ENCODE peak calls at places on chromosomes 7 and 10, in six cellular contexts. J is dorsolateral prefrontal cortex; M is DND-41; V is HCT116; G is CD8-positive, alpha-beta memory T cell; U is suprapubic skin. B is an unnamed sample.
A peak's percentile ranks its signal among the peaks of the same experiment; 100 is the strongest.

GRCh38 chr10:131165092-131165491 is 146.4 kb downstream of the TCERG1L start:
- DNase-seq in J (no peak), M (no peak), V (no peak), G (no peak), U (no peak), B (no peak)

GRCh38 chr10:35005868-35006267 is 84.3 kb downstream of the CUL2 start:
- DNase-seq in J (no peak), M (no peak), V (no peak), G (no peak), U (no peak), B (no peak)

GRCh38 chr10:50409965-50410811 is 158.9 kb upstream of the ASAH2 start:
- DNase-seq in J (no peak), M (no peak), V (no peak), G (no peak), U (no peak), B (no peak)

GRCh38 chr10:33279276-33279675 is 55.2 kb downstream of the NRP1 start:
- DNase-seq in J (no peak), M (no peak), V (no peak), G (no peak), U (no peak), B (no peak)

GRCh38 chr7:4461511-4461910 is 220.6 kb upstream of the FOXK1 start:
- DNase-seq in J (no peak), M (no peak), V (no peak), G (no peak), U (no peak), B (no peak)

GRCh38 chr7:149423441-149423970 is 37.4 kb downstream of the ZNF777 start:
- DNase-seq in J (no peak), M (no peak), V (no peak), G (no peak), U (no peak), B (no peak)

GRCh38 chr7:15167912-15168311 is 265.4 kb upstream of the DGKB start:
- DNase-seq in J (no peak), M (no peak), V (no peak), G (no peak), U (no peak), B (no peak)

GRCh38 chr10:132096863-132097478 is 31.2 kb downstream of the JAKMIP3 start:
- DNase-seq in J (peak; percentile 26), M (no peak), V (no peak), G (no peak), U (no peak), B (no peak)

GRCh38 chr7:82700739-82701138 is 257.2 kb upstream of the CACNA2D1 start:
- DNase-seq in J (no peak), M (no peak), V (no peak), G (no peak), U (no peak), B (no peak)

GRCh38 chr10:450463-450862 is 239.0 kb downstream of the DIP2C start:
- DNase-seq in J (no peak), M (no peak), V (no peak), G (no peak), U (no peak), B (no peak)

GRCh38 chr7:2215851-2216250 is 16.9 kb downstream of the MAD1L1 start:
- DNase-seq in J (no peak), M (no peak), V (no peak), G (no peak), U (no peak), B (no peak)

GRCh38 chr7:33883566-33883965 is 21.8 kb upstream of the BMPER start:
- DNase-seq in J (no peak), M (no peak), V (no peak), G (no peak), U (no peak), B (no peak)

GRCh38 chr7:101854084-101854865 is 36.8 kb downstream of the CUX1 start:
- DNase-seq in J (no peak), M (no peak), V (no peak), G (no peak), U (no peak), B (no peak)

GRCh38 chr10:97277551-97277950 is 14.9 kb downstream of the ARHGAP19 start:
- DNase-seq in J (no peak), M (no peak), V (no peak), G (no peak), U (no peak), B (no peak)
- H3K27ac ChIP-seq in J (no peak overlapping the region), M (no peak overlapping the region), V (no peak overlapping the region), G (no peak overlapping the region), U (no peak overlapping the region), B (no peak overlapping the region)

DNA sequence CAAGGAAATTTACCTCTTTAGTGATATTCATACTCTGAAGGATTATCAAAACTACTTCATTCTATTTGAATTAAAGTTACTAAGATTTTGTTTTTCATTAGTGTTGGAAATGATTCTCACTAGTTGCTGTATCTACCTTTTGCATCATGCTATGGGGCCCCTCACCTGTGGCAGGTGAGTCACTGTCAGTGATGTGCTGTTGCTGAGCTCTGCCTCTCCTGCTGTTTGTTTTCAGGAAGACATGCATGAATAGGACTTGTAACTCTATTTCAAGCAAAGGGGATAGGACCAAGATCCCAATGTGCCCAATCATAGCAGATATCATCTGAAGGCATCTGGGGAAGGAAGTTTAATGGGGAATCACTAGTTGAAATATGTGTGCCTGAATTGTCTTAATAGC is 57.4 kb upstream of the AGR3 start:
- DNase-seq in J (no peak), M (no peak), V (no peak), G (no peak), U (no peak), B (no peak)
- H3K27ac ChIP-seq in J (no peak overlapping the region), M (no peak overlapping the region), V (no peak overlapping the region), G (no peak overlapping the region), U (no peak overlapping the region), B (no peak overlapping the region)

DNA sequence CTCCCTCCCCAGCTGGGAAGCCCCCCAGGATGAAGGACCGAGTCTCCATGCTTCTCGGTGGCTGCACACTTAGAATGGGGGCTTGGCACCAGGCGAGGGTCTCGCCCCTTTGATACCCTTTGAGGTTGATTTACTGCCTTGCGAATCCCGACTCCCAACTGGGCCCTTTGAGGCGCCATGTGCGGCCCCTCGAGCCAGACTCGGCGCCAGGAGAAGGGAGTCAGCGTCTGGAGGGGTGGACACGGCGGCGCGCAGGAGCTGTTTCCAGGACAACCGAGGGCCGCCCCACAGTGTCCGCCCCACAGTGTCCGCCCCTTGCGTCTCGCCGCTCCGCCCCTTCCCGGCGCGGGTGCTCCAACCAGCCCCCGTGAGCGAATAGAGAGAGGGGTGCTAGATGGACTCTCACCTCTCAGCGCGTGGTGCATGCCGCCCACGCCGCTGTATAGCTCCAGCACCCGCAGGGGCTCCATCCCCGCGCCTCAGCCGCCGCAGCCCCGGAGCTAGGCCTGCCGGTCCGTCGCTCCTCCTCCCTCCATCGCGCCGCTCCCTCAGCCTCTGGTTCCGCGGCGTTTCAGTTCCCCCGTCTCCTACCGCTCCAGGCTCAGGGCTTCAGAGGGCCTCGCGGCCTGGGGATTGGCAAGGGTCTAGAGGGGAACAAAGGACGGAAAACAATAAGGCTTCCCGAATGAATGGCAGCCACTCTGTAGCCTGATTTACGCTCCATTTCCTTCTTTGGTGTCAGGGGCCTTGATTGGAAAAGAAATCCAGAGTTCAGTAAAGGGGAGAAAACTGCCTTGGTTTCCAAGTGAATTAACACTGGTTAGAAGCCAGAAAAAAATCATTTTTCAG is at the start of gene TRDMT1:
- DNase-seq in J (peak; percentile 77), M (peak; percentile 83), V (peak; percentile 69), G (peak; percentile 70), U (peak; percentile 93), B (peak; percentile 73)
- H3K27ac ChIP-seq in J (peak within 1 kb of the TSS; percentile 93), M (peak within 1 kb of the TSS; percentile 89), V (peak within 1 kb of the TSS; percentile 74), G (peak within 1 kb of the TSS; percentile 95), U (peak within 1 kb of the TSS; percentile 97), B (peak within 1 kb of the TSS; percentile 90)

DNA sequence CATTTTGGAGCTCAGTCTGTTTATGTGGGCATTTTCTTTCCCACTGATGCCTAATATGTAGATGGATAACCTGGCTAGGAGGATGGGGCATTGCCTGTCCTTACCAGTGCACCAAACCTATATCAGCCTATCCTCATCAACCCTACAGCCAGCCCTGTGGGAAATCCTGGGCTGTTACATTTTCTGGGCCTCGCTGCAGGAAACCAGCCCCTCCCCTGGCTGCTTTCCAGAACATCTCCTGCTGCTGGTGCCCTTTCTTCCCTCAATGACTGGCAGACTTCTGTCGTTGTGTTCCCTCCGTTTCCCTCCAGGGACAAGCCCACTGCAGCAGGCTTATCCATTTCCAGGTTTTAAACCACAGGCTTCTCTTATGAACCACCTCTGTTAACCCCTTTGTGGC is 486.1 kb upstream of the COBL start:
- DNase-seq in J (no peak), M (no peak), V (no peak), G (no peak), U (no peak), B (no peak)
- H3K27ac ChIP-seq in J (no peak overlapping the region), M (no peak overlapping the region), V (no peak overlapping the region), G (no peak overlapping the region), U (no peak overlapping the region), B (no peak overlapping the region)

GRCh38 chr7:6435486-6436384 is 12.0 kb downstream of the DAGLB start:
- DNase-seq in J (peak; percentile 76), M (peak; percentile 86), V (no peak), G (peak; percentile 81), U (peak; percentile 85), B (peak; percentile 88)

GRCh38 chr7:6436385-6436685 is 11.4 kb downstream of the DAGLB start:
- DNase-seq in J (peak; percentile 56), M (peak; percentile 12), V (no peak), G (no peak), U (no peak), B (peak; percentile 39)

GRCh38 chr7:6440381-6440780 is 7.4 kb downstream of the DAGLB start:
- DNase-seq in J (no peak), M (no peak), V (no peak), G (no peak), U (no peak), B (no peak)

GRCh38 chr7:6437251-6437650 is 10.5 kb downstream of the DAGLB start:
- DNase-seq in J (no peak), M (no peak), V (no peak), G (no peak), U (no peak), B (no peak)

GRCh38 chr7:6438427-6438826 is 9.3 kb downstream of the DAGLB start:
- DNase-seq in J (no peak), M (peak; percentile 15), V (no peak), G (no peak), U (no peak), B (no peak)
- H3K27ac ChIP-seq in J (no peak overlapping the region), M (no peak overlapping the region), V (no peak overlapping the region), G (no peak overlapping the region), U (no peak overlapping the region), B (peak overlapping the region; percentile 56)

DNA sequence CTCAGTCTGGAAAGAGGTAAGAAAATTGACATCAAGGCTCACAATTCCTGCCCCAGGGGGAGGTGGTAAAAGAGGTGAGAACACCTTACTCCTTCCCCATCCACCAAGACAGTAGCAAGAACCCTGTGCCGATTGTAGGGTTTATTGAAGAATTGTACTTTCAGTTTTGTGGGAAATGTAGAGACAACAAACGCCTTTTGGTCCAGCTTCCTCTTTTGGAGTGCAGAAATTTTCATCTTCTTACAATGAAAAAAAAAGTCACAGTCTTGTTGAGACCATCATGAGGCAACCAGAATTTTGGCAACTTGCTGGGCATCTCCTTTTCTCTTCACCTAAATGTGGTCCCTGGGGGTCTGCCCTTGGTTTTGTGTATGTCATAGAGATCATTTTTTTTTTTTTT is 217.7 kb downstream of the TMEM178B start:
- DNase-seq in J (no peak), M (no peak), V (no peak), G (no peak), U (no peak), B (no peak)
- H3K27ac ChIP-seq in J (peak overlapping the region; percentile 14), M (no peak overlapping the region), V (no peak overlapping the region), G (no peak overlapping the region), U (no peak overlapping the region), B (no peak overlapping the region)

B was measured in naive thymus-derived CD4-positive, alpha-beta T cell.